ENCODE peak calls at places on chromosomes 7 and 10, in eight cellular contexts. U is WTC11; T is HepG2; O is CD8-positive, alpha-beta T cell; C is right lobe of liver; P is astrocyte; Q is A549; F is cardiac muscle cell. I is an unnamed sample.

GRCh38 chr7:97064972-97065587 is 40.4 kb upstream of the DLX5 start:
- DNase-seq in C (no peak), F (peak; percentile 69), O (no peak), T (peak; percentile 36), P (peak; percentile 22), U (no peak), Q (peak; percentile 59), I (no peak)

GRCh38 chr10:70540089-70540788 is 61.7 kb downstream of the PALD1 start:
- DNase-seq in F (peak; percentile 46), T (peak; percentile 18), O (no peak), U (peak; percentile 77), Q (peak; percentile 27), P (no peak), C (no peak), I (no peak)

GRCh38 chr10:16519908-16520861 is 1.5 kb downstream of the C1QL3 start:
- DNase-seq in P (no peak), Q (no peak), O (no peak), U (peak; percentile 27), F (peak; percentile 27), T (no peak), C (peak; percentile 19), I (peak; percentile 14)

GRCh38 chr10:14382022-14382421 is 51.3 kb upstream of the FRMD4A start:
- DNase-seq in O (peak; percentile 5), U (no peak), F (no peak), C (no peak), T (no peak), P (peak; percentile 80), Q (no peak), I (no peak)

GRCh38 chr7:33039257-33039904 is 23.2 kb downstream of the NT5C3A start:
- DNase-seq in U (no peak), F (no peak), Q (no peak), P (no peak), O (no peak), C (no peak), T (no peak), I (no peak)

GRCh38 chr7:34869016-34869415 is 168.3 kb downstream of the DPY19L1 start:
- DNase-seq in P (no peak), T (no peak), O (no peak), F (no peak), U (no peak), Q (no peak), C (no peak), I (no peak)

GRCh38 chr10:12937527-12937926 is 64.0 kb downstream of the CCDC3 start:
- DNase-seq in Q (no peak), U (no peak), O (no peak), C (no peak), F (no peak), T (no peak), P (no peak), I (no peak)

GRCh38 chr10:60353519-60354258 is 36.0 kb downstream of the ANK3 start:
- DNase-seq in U (no peak), F (no peak), Q (no peak), C (peak; percentile 42), P (peak; percentile 8), T (no peak), O (no peak), I (no peak)

GRCh38 chr7:157432541-157432956 is 95.7 kb downstream of the DNAJB6 start:
- DNase-seq in C (peak; percentile 42), T (no peak), Q (peak; percentile 83), U (peak; percentile 77), F (no peak), O (no peak), P (peak; percentile 66), I (no peak)

GRCh38 chr10:49270565-49270964 is 28.4 kb upstream of the C10orf71 start:
- DNase-seq in P (no peak), C (no peak), F (no peak), Q (no peak), T (no peak), U (no peak), O (no peak), I (no peak)

GRCh38 chr7:128672927-128673517 is 930 bp downstream of the GARIN1A start:
- DNase-seq in C (no peak), O (no peak), U (peak; percentile 70), F (peak; percentile 63), P (peak; percentile 12), Q (peak; percentile 43), T (no peak), I (no peak)

GRCh38 chr7:120053390-120053961 is 219.5 kb upstream of the KCND2 start:
- DNase-seq in U (no peak), P (peak; percentile 83), C (no peak), O (no peak), F (no peak), Q (no peak), T (no peak), I (no peak)

GRCh38 chr7:3289996-3290395 is 11.1 kb upstream of the SDK1 start:
- DNase-seq in T (no peak), O (no peak), Q (no peak), F (no peak), P (peak; percentile 85), C (no peak), U (no peak), I (no peak)

GRCh38 chr7:88522771-88523316 is 216.2 kb upstream of the STEAP4 start:
- DNase-seq in C (no peak), T (no peak), U (no peak), P (no peak), Q (no peak), F (peak; percentile 21), O (no peak), I (no peak)

GRCh38 chr7:157474685-157475084 is 137.9 kb downstream of the DNAJB6 start:
- DNase-seq in T (peak; percentile 20), C (no peak), U (peak; percentile 84), O (no peak), F (no peak), Q (peak; percentile 53), P (no peak), I (no peak)

GRCh38 chr7:91286432-91286831 is 22.2 kb downstream of the FZD1 start:
- DNase-seq in T (no peak), O (no peak), F (peak; percentile 21), U (peak; percentile 31), P (no peak), Q (no peak), C (no peak), I (no peak)

GRCh38 chr7:27944626-27945025 is 204.7 kb downstream of the TAX1BP1 start:
- DNase-seq in T (no peak), Q (no peak), C (no peak), P (no peak), O (no peak), F (no peak), U (no peak), I (no peak)

GRCh38 chr10:90413196-90413595 is 444.6 kb downstream of the HTR7 start:
- DNase-seq in C (no peak), U (no peak), O (no peak), F (no peak), Q (no peak), P (peak; percentile 50), T (no peak), I (no peak)

GRCh38 chr7:118311121-118311803 is 86.8 kb downstream of the ANKRD7 start:
- DNase-seq in C (no peak), P (peak; percentile 72), F (no peak), T (no peak), Q (peak; percentile 11), U (no peak), O (no peak), I (no peak)

GRCh38 chr7:31053986-31054385 is 1.9 kb downstream of the ADCYAP1R1 start:
- DNase-seq in C (no peak), F (no peak), Q (no peak), P (no peak), U (no peak), O (no peak), T (no peak), I (no peak)

GRCh38 chr10:113297226-113297625 is 255.6 kb upstream of the HABP2 start:
- DNase-seq in C (no peak), O (no peak), P (peak; percentile 31), Q (peak; percentile 44), U (no peak), F (no peak), T (no peak), I (no peak)

GRCh38 chr10:123417414-123417813 is 248.7 kb upstream of the GPR26 start:
- DNase-seq in U (no peak), F (no peak), T (no peak), Q (no peak), O (no peak), P (no peak), C (no peak), I (no peak)

GRCh38 chr7:35714862-35715261 is 19.9 kb upstream of the HERPUD2 start:
- DNase-seq in U (no peak), C (no peak), P (no peak), F (no peak), O (no peak), T (no peak), Q (no peak), I (no peak)

GRCh38 chr10:16904619-16905018 is 87.4 kb upstream of the RSU1 start:
- DNase-seq in T (no peak), O (no peak), P (peak; percentile 93), F (no peak), Q (no peak), C (no peak), U (no peak), I (no peak)

GRCh38 chr7:143492043-143492471 is 14.4 kb downstream of the TAS2R41 start:
- DNase-seq in F (no peak), T (no peak), P (peak; percentile 76), Q (peak; percentile 27), C (no peak), O (no peak), U (no peak), I (no peak)

GRCh38 chr10:69392481-69393000 is 24.2 kb downstream of the TACR2 start:
- DNase-seq in U (peak; percentile 92), C (peak; percentile 84), F (peak; percentile 90), P (peak; percentile 35), Q (peak; percentile 87), T (peak; percentile 69), O (peak; percentile 71), I (peak; percentile 66)
- TF ChIP-seq CTCF in U (peak; percentile 97), C (peak; percentile 93), F (peak; percentile 95), P (peak; percentile 95), Q (peak; percentile 94), T (peak; percentile 99), O (peak; percentile 87), I (peak; percentile 93)

GRCh38 chr7:15326044-15326644 is 235.7 kb downstream of the AGMO start:
- DNase-seq in C (no peak), O (no peak), U (no peak), P (peak; percentile 18), F (peak; percentile 35), Q (peak; percentile 31), T (peak; percentile 3), I (no peak)
- TF ChIP-seq CTCF in C (peak; percentile 58), O (no peak), U (peak; percentile 9), P (peak; percentile 54), F (peak; percentile 58), Q (peak; percentile 75), T (no peak), I (peak; percentile 68)

DNA sequence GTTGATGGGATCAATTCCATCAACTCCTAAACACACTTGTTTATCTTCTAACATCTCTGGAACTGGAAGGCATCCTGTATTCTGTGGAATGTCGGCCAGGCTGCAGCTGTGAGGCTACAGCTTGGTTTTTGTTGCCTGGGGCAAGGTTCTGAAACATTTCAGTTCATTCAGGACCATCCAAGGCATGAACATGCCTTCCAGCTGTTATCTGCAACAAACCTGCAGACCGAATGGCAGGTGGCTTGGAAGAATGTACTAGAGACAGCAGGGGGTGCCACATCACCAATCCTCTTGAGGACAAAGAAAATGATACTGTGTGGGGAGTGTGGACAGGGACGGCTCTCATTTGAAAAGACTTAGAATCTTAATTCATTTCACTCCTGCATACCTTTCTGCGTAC is 12.4 kb downstream of the PAPOLB start:
- DNase-seq in F (peak; percentile 60), O (no peak), T (peak; percentile 48), Q (peak; percentile 48), C (no peak), U (peak; percentile 52), P (peak; percentile 8), I (no peak)
- TF ChIP-seq CTCF in F (peak; percentile 18), O (peak; percentile 13), T (peak; percentile 76), Q (peak; percentile 29), C (peak; percentile 16), U (no peak), P (peak; percentile 6), I (peak; percentile 30)

GRCh38 chr10:28794986-28795385 is 117.7 kb downstream of the BAMBI start:
- DNase-seq in P (no peak), U (no peak), O (no peak), F (no peak), T (no peak), Q (no peak), C (no peak), I (no peak)
- TF ChIP-seq CTCF in P (no peak), U (no peak), O (no peak), F (no peak), T (no peak), Q (no peak), C (no peak), I (no peak)

I was measured in progenitor cell of endocrine pancreas.